ENCODE peak calls at places on chromosomes 16 and 17, in five cellular contexts. O is type B pancreatic cell, Y is esophagus squamous epithelium, K is endothelial cell, Z is AG10803. G is an unnamed sample.

GRCh38 chr17:75817571-75817970 is 26.6 kb downstream of the UNC13D start:
- DNase-seq in O (no peak), Y (no peak), K (no peak), Z (no peak), G (no peak)

GRCh38 chr16:69724981-69725479 is 1.3 kb downstream of the NQO1 start:
- DNase-seq in O (no peak), Y (no peak), K (no peak), Z (no peak), G (no peak)

GRCh38 chr16:69930117-69930776 is 20.9 kb upstream of the CLEC18A start:
- DNase-seq in O (no peak), Y (no peak), K (peak; percentile 69), Z (peak; percentile 59), G (no peak)

GRCh38 chr17:76153640-76154039 is 12.6 kb upstream of the FOXJ1 start:
- DNase-seq in O (no peak), Y (no peak), K (no peak), Z (peak; percentile 11), G (no peak)

GRCh38 chr16:81446318-81447275 is 2.0 kb downstream of the CMIP start:
- DNase-seq in O (no peak), Y (no peak), K (no peak), Z (peak; percentile 57), G (no peak)

GRCh38 chr16:76309639-76310335 is 32.6 kb downstream of the CNTNAP4 start:
- DNase-seq in O (no peak), Y (no peak), K (no peak), Z (no peak), G (no peak)

GRCh38 chr16:907819-908218 is 63.0 kb downstream of the LMF1 start:
- DNase-seq in O (no peak), Y (no peak), K (no peak), Z (no peak), G (no peak)

GRCh38 chr16:65672960-65673359 is 551.1 kb upstream of the CDH11 start:
- DNase-seq in O (no peak), Y (no peak), K (no peak), Z (peak; percentile 51), G (no peak)

GRCh38 chr17:65290616-65291015 is 153.4 kb downstream of the RGS9 start:
- DNase-seq in O (no peak), Y (no peak), K (no peak), Z (no peak), G (no peak)

GRCh38 chr17:9211133-9211765 is 189.9 kb downstream of the NTN1 start:
- DNase-seq in O (no peak), Y (no peak), K (no peak), Z (no peak), G (no peak)

GRCh38 chr16:73064227-73064995 is 16.5 kb upstream of the ZFHX3 start:
- DNase-seq in O (no peak), Y (no peak), K (no peak), Z (peak; percentile 71), G (peak; percentile 51)

GRCh38 chr17:47896672-47897490 is 845 bp downstream of the SP2 start:
- DNase-seq in O (no peak), Y (no peak), K (no peak), Z (peak; percentile 47), G (no peak)

GRCh38 chr17:8082312-8082711 is 5.2 kb downstream of the ALOX12B start:
- DNase-seq in O (no peak), Y (no peak), K (no peak), Z (no peak), G (no peak)
- TF ChIP-seq CTCF in O (no peak), Y (no peak), K (no peak), Z (no peak), G (no peak)

GRCh38 chr16:52069866-52070265 is 477.1 kb downstream of the TOX3 start:
- DNase-seq in O (no peak), Y (no peak), K (peak; percentile 19), Z (peak; percentile 26), G (no peak)
- TF ChIP-seq CTCF in O (peak; percentile 79), Y (no peak), K (peak; percentile 36), Z (peak; percentile 28), G (no peak)

GRCh38 chr17:67585077-67585602 is 132.6 kb upstream of the NOL11 start:
- DNase-seq in O (no peak), Y (no peak), K (no peak), Z (no peak), G (no peak)
- TF ChIP-seq CTCF in O (no peak), Y (no peak), K (no peak), Z (no peak), G (no peak)

GRCh38 chr16:10629592-10629963 is 49.2 kb upstream of the EMP2 start:
- DNase-seq in O (no peak), Y (no peak), K (no peak), Z (no peak), G (no peak)
- TF ChIP-seq CTCF in O (no peak), Y (no peak), K (no peak), Z (no peak), G (no peak)